ENCODE peak calls at places on chromosomes 11 and 22, in six cellular contexts. S, Z, E, W, I and C are unnamed samples.

GRCh38 chr11:134374171-134374570 is 37.9 kb downstream of the B3GAT1 start:
- DNase-seq in W (peak; percentile 45), I (no peak), Z (no peak), E (no peak), S (no peak), C (peak; percentile 69)

GRCh38 chr11:84909740-84910139 is 717.4 kb downstream of the DLG2 start:
- DNase-seq in E (no peak), I (no peak), Z (no peak), W (no peak), S (no peak), C (no peak)

GRCh38 chr11:11313426-11313825 is 39.6 kb downstream of the CSNK2A3 start:
- DNase-seq in E (peak; percentile 62), I (no peak), W (peak; percentile 67), S (peak; percentile 15), Z (peak; percentile 47), C (no peak)

GRCh38 chr11:22466809-22467208 is 128.6 kb downstream of the SLC17A6 start:
- DNase-seq in E (no peak), S (no peak), W (no peak), Z (no peak), I (no peak), C (no peak)

GRCh38 chr11:114738954-114739353 is 60.6 kb downstream of the NXPE2 start:
- DNase-seq in Z (peak; percentile 24), E (no peak), I (no peak), W (no peak), S (peak; percentile 4), C (no peak)

GRCh38 chr11:46332568-46333128 is 14.6 kb upstream of the DGKZ start:
- DNase-seq in I (no peak), S (no peak), W (no peak), E (no peak), Z (no peak), C (no peak)

GRCh38 chr22:29710922-29711593 is 8.7 kb upstream of the CABP7 start:
- DNase-seq in S (no peak), W (no peak), Z (peak; percentile 94), I (no peak), E (no peak), C (no peak)

GRCh38 chr11:28303477-28304191 is 195.4 kb downstream of the METTL15 start:
- DNase-seq in W (no peak), I (no peak), Z (no peak), S (no peak), E (no peak), C (no peak)

GRCh38 chr11:44837650-44838049 is 110.9 kb downstream of the TSPAN18 start:
- DNase-seq in W (no peak), I (no peak), Z (no peak), S (no peak), E (no peak), C (no peak)

GRCh38 chr22:33028191-33028700 is 29.9 kb downstream of the SYN3 start:
- DNase-seq in S (no peak), Z (no peak), I (no peak), E (peak; percentile 4), W (no peak), C (no peak)

GRCh38 chr22:38347181-38347943 is 30.1 kb upstream of the CSNK1E start:
- DNase-seq in S (no peak), Z (no peak), I (no peak), W (peak; percentile 50), E (peak; percentile 50), C (peak; percentile 54)

GRCh38 chr11:2697871-2698270 is 1.9 kb downstream of the KCNQ1OT1 start:
- DNase-seq in S (no peak), E (no peak), Z (peak; percentile 6), I (no peak), W (no peak), C (no peak)

GRCh38 chr11:47415949-47416472 is 7.6 kb downstream of the SLC39A13 start:
- DNase-seq in Z (peak; percentile 76), W (peak; percentile 94), I (peak; percentile 87), E (peak; percentile 93), S (peak; percentile 40), C (peak; percentile 93)

GRCh38 chr11:34630544-34630943 is 9.7 kb downstream of the EHF start:
- DNase-seq in E (no peak), W (no peak), Z (no peak), I (no peak), S (no peak), C (peak; percentile 70)

GRCh38 chr11:20355221-20356219 is 8.0 kb upstream of the HTATIP2 start:
- DNase-seq in W (no peak), S (peak; percentile 52), E (no peak), Z (no peak), I (no peak), C (no peak)

GRCh38 chr22:39967103-39967829 is 7.1 kb downstream of the TMA7B start:
- DNase-seq in Z (no peak), I (no peak), W (no peak), S (no peak), E (no peak), C (no peak)

GRCh38 chr22:46079861-46080821 is 70.2 kb upstream of the PPARA start:
- DNase-seq in I (peak; percentile 72), E (peak; percentile 89), W (peak; percentile 74), Z (peak; percentile 85), S (no peak), C (peak; percentile 94)

GRCh38 chr11:133947298-133947905 is 9.4 kb downstream of the IGSF9B start:
- DNase-seq in Z (peak; percentile 39), I (no peak), E (no peak), S (peak; percentile 58), W (peak; percentile 64), C (no peak)

GRCh38 chr11:35680506-35680905 is 17.9 kb downstream of the TRIM44 start:
- DNase-seq in I (no peak), S (no peak), W (no peak), E (no peak), Z (no peak), C (no peak)

GRCh38 chr11:27410301-27410700 is 47.3 kb upstream of the CCDC34 start:
- DNase-seq in I (no peak), S (no peak), W (no peak), Z (no peak), E (no peak), C (no peak)

GRCh38 chr11:45857834-45858492 is 10.7 kb downstream of the CRY2 start:
- DNase-seq in E (peak; percentile 76), I (no peak), W (no peak), Z (peak; percentile 87), S (no peak), C (peak; percentile 84)

GRCh38 chr11:125129316-125129990 is 18.0 kb upstream of the TMEM218 start:
- DNase-seq in W (no peak), Z (no peak), S (no peak), E (no peak), I (no peak), C (no peak)

GRCh38 chr22:37244922-37245722 is 1.1 kb upstream of the RAC2 start:
- DNase-seq in E (no peak), I (peak; percentile 8), S (no peak), W (peak; percentile 8), Z (no peak), C (peak; percentile 60)

GRCh38 chr11:132100583-132100982 is 730.2 kb downstream of the NTM start:
- DNase-seq in W (no peak), E (no peak), Z (no peak), I (no peak), S (no peak), C (no peak)

GRCh38 chr22:33835196-33835788 is 85.0 kb downstream of the LARGE1 start:
- DNase-seq in E (no peak), S (no peak), I (no peak), Z (no peak), W (no peak), C (no peak)

GRCh38 chr11:126146454-126147192 is 64.8 kb downstream of the RPUSD4 start:
- DNase-seq in Z (no peak), I (peak; percentile 43), W (no peak), S (no peak), E (no peak), C (no peak)
- H3K4me3 ChIP-seq in Z (no peak overlapping the region), I (no peak overlapping the region), W (no peak overlapping the region), S (no peak overlapping the region), E (no peak overlapping the region), C (no peak overlapping the region)

GRCh38 chr11:64051297-64051696 is 15.6 kb downstream of the FLRT1 start:
- DNase-seq in Z (no peak), W (no peak), I (no peak), S (no peak), E (no peak), C (no peak)

GRCh38 chr11:64045700-64046099 is 10.0 kb downstream of the FLRT1 start:
- DNase-seq in Z (no peak), I (no peak), E (no peak), S (no peak), W (no peak), C (no peak)

GRCh38 chr11:64044730-64045386 is 9.1 kb downstream of the FLRT1 start:
- DNase-seq in E (no peak), Z (no peak), I (no peak), S (no peak), W (no peak), C (no peak)

GRCh38 chr11:64049509-64049908 is 13.8 kb downstream of the FLRT1 start:
- DNase-seq in I (no peak), E (no peak), Z (no peak), S (no peak), W (no peak), C (no peak)

DNA sequence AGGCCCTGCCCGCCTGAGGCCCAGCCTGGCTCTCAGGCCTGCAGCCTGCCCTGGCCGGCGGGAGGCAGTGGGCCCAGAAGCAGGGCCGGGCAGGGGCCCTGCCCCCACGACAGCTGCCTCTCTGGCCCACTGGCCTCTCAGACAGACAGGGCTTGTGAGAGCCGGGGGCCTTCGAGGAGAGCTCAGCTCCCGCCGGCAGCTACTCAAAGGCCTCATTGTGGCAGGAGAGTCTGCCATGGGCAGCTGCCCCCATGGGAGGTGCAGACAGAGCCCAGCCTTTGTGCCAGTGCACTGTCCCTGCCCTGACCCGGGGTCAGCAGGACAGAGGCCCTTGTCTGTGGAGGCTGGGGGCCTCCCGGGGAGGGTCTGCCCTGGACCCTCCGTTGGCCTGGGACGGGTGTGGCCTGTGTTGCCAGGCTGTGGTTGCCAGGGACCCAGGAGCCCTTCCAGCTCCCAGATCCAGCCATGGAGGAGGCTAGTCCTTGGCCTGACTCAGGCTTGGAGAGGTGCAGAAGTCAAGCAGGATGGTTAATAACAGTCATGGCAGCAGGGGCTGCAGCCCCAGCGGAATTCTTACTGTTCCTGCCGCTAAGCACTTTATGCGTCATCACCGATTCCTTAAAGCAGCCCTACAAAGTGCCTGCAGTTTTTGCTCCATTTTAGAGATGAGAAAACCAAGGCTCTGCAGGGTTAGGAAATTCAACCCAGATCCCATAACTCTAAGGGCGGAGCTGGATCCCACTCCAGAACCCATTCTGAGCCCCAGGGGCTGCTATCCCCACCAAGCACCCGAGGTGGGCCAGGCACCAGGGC is 12.5 kb downstream of the FLRT1 start:
- DNase-seq in I (no peak), W (no peak), E (no peak), S (no peak), Z (no peak), C (no peak)
- H3K27ac ChIP-seq in I (no peak overlapping the region), W (no peak overlapping the region), E (no peak overlapping the region), S (no peak overlapping the region), Z (no peak overlapping the region), C (no peak overlapping the region)

DNA sequence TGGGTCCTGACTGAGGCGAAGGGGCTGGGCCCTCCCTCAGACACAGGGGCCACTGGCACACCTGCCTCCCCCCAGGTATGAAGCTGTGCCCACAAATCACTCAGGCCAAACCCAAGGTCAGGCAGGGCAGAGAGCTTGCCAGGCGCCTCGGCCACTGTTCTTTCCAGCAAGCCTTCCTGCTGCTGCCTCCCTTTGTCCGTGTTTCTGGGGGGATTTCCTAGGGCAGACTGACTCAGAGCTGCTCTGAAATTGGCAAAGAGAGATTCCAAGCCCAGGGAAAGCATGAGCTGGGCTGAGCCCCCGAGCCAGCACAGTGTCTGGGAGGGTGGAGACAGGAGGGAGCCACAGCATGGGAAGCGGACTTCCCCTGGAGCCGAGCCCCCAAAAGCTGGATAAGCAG is 33.2 kb downstream of the PPP2R1B start:
- DNase-seq in E (peak; percentile 83), I (peak; percentile 68), S (no peak), Z (peak; percentile 81), W (peak; percentile 61), C (peak; percentile 78)
- H3K4me3 ChIP-seq in E (no peak overlapping the region), I (no peak overlapping the region), S (no peak overlapping the region), Z (no peak overlapping the region), W (no peak overlapping the region), C (no peak overlapping the region)

GRCh38 chr11:106482920-106483761 is 405.7 kb downstream of the AASDHPPT start:
- DNase-seq in W (no peak), I (no peak), Z (no peak), S (no peak), E (no peak), C (no peak)
- H3K27ac ChIP-seq in W (no peak overlapping the region), I (no peak overlapping the region), Z (no peak overlapping the region), S (peak overlapping the region; percentile 63), E (no peak overlapping the region), C (no peak overlapping the region)